ENCODE peak calls at places on chromosomes 11 and 22, in seven cellular contexts. One of them, this sample, is unnamed.

GRCh38 chr11:61700221-61700620 is 20.0 kb downstream of the DAGLA start:
- DNase-seq in H1: no peak
- DNase-seq in SK-N-SH: no peak
- DNase-seq in HCT116: peak; percentile 38
- DNase-seq in K562: peak; percentile 79
- DNase-seq in GM12878: no peak
- DNase-seq in HepG2: peak; percentile 46
- DNase-seq in this sample: peak; percentile 90

GRCh38 chr11:133927690-133928627 is 28.8 kb downstream of the IGSF9B start:
- DNase-seq in H1: no peak
- DNase-seq in SK-N-SH: peak; percentile 94
- DNase-seq in HCT116: no peak
- DNase-seq in K562: peak; percentile 58
- DNase-seq in GM12878: no peak
- DNase-seq in HepG2: peak; percentile 36
- DNase-seq in this sample: peak; percentile 98

GRCh38 chr11:114317738-114318137 is 21.5 kb downstream of the NNMT start:
- DNase-seq in H1: no peak
- DNase-seq in SK-N-SH: peak; percentile 39
- DNase-seq in HCT116: peak; percentile 13
- DNase-seq in K562: peak; percentile 69
- DNase-seq in GM12878: no peak
- DNase-seq in HepG2: no peak
- DNase-seq in this sample: peak; percentile 75

GRCh38 chr11:12076840-12077534 is 33.4 kb upstream of the MICAL2 start:
- DNase-seq in H1: no peak
- DNase-seq in SK-N-SH: no peak
- DNase-seq in HCT116: no peak
- DNase-seq in K562: no peak
- DNase-seq in GM12878: no peak
- DNase-seq in HepG2: no peak
- DNase-seq in this sample: no peak

GRCh38 chr22:50672471-50673230 is at the start of gene SHANK3:
- DNase-seq in H1: no peak
- DNase-seq in SK-N-SH: peak; percentile 48
- DNase-seq in HCT116: no peak
- DNase-seq in K562: peak; percentile 5
- DNase-seq in GM12878: no peak
- DNase-seq in HepG2: no peak
- DNase-seq in this sample: no peak

GRCh38 chr11:129743029-129743846 is 72.4 kb upstream of the TMEM45B start:
- DNase-seq in H1: no peak
- DNase-seq in SK-N-SH: peak; percentile 27
- DNase-seq in HCT116: no peak
- DNase-seq in K562: no peak
- DNase-seq in GM12878: no peak
- DNase-seq in HepG2: no peak
- DNase-seq in this sample: peak; percentile 51

GRCh38 chr11:124611016-124611571 is at the start of gene PANX3:
- DNase-seq in H1: no peak
- DNase-seq in SK-N-SH: no peak
- DNase-seq in HCT116: no peak
- DNase-seq in K562: no peak
- DNase-seq in GM12878: no peak
- DNase-seq in HepG2: no peak
- DNase-seq in this sample: no peak

GRCh38 chr11:118434553-118435232 is 1.6 kb upstream of the KMT2A start:
- DNase-seq in H1: no peak
- DNase-seq in SK-N-SH: no peak
- DNase-seq in HCT116: no peak
- DNase-seq in K562: peak; percentile 65
- DNase-seq in GM12878: no peak
- DNase-seq in HepG2: no peak
- DNase-seq in this sample: peak; percentile 39

GRCh38 chr22:46377566-46378498 is 42.3 kb downstream of the TRMU start:
- DNase-seq in H1: peak; percentile 27
- DNase-seq in SK-N-SH: no peak
- DNase-seq in HCT116: peak; percentile 66
- DNase-seq in K562: peak; percentile 21
- DNase-seq in GM12878: no peak
- DNase-seq in HepG2: peak; percentile 96
- DNase-seq in this sample: peak; percentile 70

GRCh38 chr22:44620129-44620840 is 81.7 kb upstream of the PRR5 start:
- DNase-seq in H1: peak; percentile 36
- DNase-seq in SK-N-SH: peak; percentile 75
- DNase-seq in HCT116: no peak
- DNase-seq in K562: peak; percentile 51
- DNase-seq in GM12878: no peak
- DNase-seq in HepG2: peak; percentile 49
- DNase-seq in this sample: peak; percentile 45

GRCh38 chr11:111983187-111983986 is 41.8 kb upstream of the DLAT start:
- DNase-seq in H1: peak; percentile 64
- DNase-seq in SK-N-SH: no peak
- DNase-seq in HCT116: no peak
- DNase-seq in K562: peak; percentile 78
- DNase-seq in GM12878: no peak
- DNase-seq in HepG2: peak; percentile 91
- DNase-seq in this sample: peak; percentile 98

GRCh38 chr22:30021881-30022619 is 58.2 kb upstream of the HORMAD2 start:
- DNase-seq in H1: no peak
- DNase-seq in SK-N-SH: peak; percentile 42
- DNase-seq in HCT116: no peak
- DNase-seq in K562: no peak
- DNase-seq in GM12878: no peak
- DNase-seq in HepG2: no peak
- DNase-seq in this sample: no peak
- TF ChIP-seq JUND in H1: no peak
- TF ChIP-seq JUND in SK-N-SH: no peak
- TF ChIP-seq JUND in HCT116: no peak
- TF ChIP-seq JUND in K562: no peak
- TF ChIP-seq JUND in GM12878: no peak
- TF ChIP-seq JUND in HepG2: no peak
- TF ChIP-seq JUND in this sample: no peak

GRCh38 chr11:1350086-1350725 is 39.5 kb upstream of the BRSK2 start:
- DNase-seq in H1: no peak
- DNase-seq in SK-N-SH: peak; percentile 27
- DNase-seq in HCT116: no peak
- DNase-seq in K562: no peak
- DNase-seq in GM12878: no peak
- DNase-seq in HepG2: no peak
- DNase-seq in this sample: no peak
- TF ChIP-seq JUND in H1: no peak
- TF ChIP-seq JUND in SK-N-SH: no peak
- TF ChIP-seq JUND in HCT116: no peak
- TF ChIP-seq JUND in K562: no peak
- TF ChIP-seq JUND in GM12878: no peak
- TF ChIP-seq JUND in HepG2: no peak
- TF ChIP-seq JUND in this sample: no peak

DNA sequence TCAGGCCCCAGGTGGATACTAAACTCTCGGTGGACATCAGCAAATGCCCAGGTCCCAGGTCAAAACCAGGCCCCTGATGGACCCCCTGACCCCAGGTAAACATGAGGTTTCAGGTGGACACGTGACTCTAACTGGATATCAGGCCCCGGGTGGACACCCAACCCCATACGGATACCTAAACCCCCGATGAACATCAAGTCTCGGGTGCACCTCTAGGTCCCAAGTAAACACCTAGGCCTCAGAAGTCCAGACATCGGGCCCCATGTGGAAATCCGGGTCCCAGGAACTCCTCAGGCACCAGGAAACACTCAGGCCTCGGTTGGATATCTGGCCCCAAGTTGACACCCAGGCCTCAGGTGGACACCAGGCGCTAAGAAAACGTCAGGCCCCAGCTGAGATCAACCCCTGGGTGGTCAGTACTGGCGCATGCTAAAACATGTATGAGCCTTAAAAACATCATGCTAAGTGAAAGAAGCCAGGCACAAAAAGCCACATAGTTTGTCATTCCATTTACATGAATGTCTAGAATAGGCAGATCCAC is 54.4 kb upstream of the SEPTIN5 start:
- DNase-seq in H1: no peak
- DNase-seq in SK-N-SH: no peak
- DNase-seq in HCT116: no peak
- DNase-seq in K562: no peak
- DNase-seq in GM12878: no peak
- DNase-seq in HepG2: no peak
- DNase-seq in this sample: no peak
- TF ChIP-seq JUND in H1: no peak
- TF ChIP-seq JUND in SK-N-SH: no peak
- TF ChIP-seq JUND in HCT116: no peak
- TF ChIP-seq JUND in K562: no peak
- TF ChIP-seq JUND in GM12878: no peak
- TF ChIP-seq JUND in HepG2: no peak
- TF ChIP-seq JUND in this sample: no peak

GRCh38 chr11:34730544-34731295 is 109.8 kb downstream of the EHF start:
- DNase-seq in H1: no peak
- DNase-seq in SK-N-SH: no peak
- DNase-seq in HCT116: no peak
- DNase-seq in K562: no peak
- DNase-seq in GM12878: no peak
- DNase-seq in HepG2: no peak
- DNase-seq in this sample: no peak
- TF ChIP-seq JUND in H1: no peak
- TF ChIP-seq JUND in SK-N-SH: no peak
- TF ChIP-seq JUND in HCT116: peak; percentile 10
- TF ChIP-seq JUND in K562: no peak
- TF ChIP-seq JUND in GM12878: no peak
- TF ChIP-seq JUND in HepG2: no peak
- TF ChIP-seq JUND in this sample: no peak

This sample was measured in T47D.